ENCODE peak calls at places on chromosomes 13 and 19, in nine cellular contexts. G, Z, F, R, H, P, B, W and L are unnamed samples.

GRCh38 chr13:45527699-45528462 is 63.1 kb downstream of the COG3 start:
- DNase-seq in Z (no peak), R (no peak), F (no peak), H (peak; percentile 68), W (peak; percentile 74), G (no peak), B (peak; percentile 45), P (no peak), L (no peak)

GRCh38 chr19:38034153-38034835 is 127.3 kb downstream of the SIPA1L3 start:
- DNase-seq in B (peak; percentile 48), Z (no peak), R (no peak), F (no peak), W (peak; percentile 62), G (no peak), H (peak; percentile 75), P (no peak), L (peak; percentile 51)

GRCh38 chr19:38173324-38174041 is 50.5 kb downstream of the DPF1 start:
- DNase-seq in B (no peak), Z (no peak), H (no peak), P (no peak), G (no peak), F (no peak), R (peak; percentile 63), W (peak; percentile 36), L (peak; percentile 89)

GRCh38 chr19:58356236-58356970 is 3.1 kb upstream of the A1BG start:
- DNase-seq in G (no peak), H (no peak), B (peak; percentile 53), F (peak; percentile 50), P (no peak), W (peak; percentile 43), R (peak; percentile 43), Z (peak; percentile 39), L (no peak)

GRCh38 chr13:31955745-31956144 is 75.8 kb upstream of the FRY start:
- DNase-seq in P (no peak), Z (no peak), G (no peak), R (no peak), H (no peak), F (no peak), W (no peak), B (no peak), L (no peak)

GRCh38 chr19:44532819-44533218 is 3.3 kb upstream of the CEACAM20 start:
- DNase-seq in H (no peak), R (no peak), F (no peak), P (no peak), B (no peak), G (no peak), Z (no peak), W (no peak), L (no peak)

GRCh38 chr13:32001392-32001768 is 30.2 kb upstream of the FRY start:
- DNase-seq in R (peak; percentile 34), G (no peak), F (peak; percentile 2), P (no peak), B (peak; percentile 62), Z (no peak), H (peak; percentile 65), W (peak; percentile 41), L (no peak)

GRCh38 chr19:41223431-41224234 is 4.6 kb downstream of the AXL start:
- DNase-seq in H (peak; percentile 99), F (no peak), P (no peak), R (peak; percentile 53), B (peak; percentile 79), G (no peak), W (peak; percentile 96), Z (no peak), L (peak; percentile 91)

GRCh38 chr13:46759861-46760260 is 37.1 kb downstream of the ESD start:
- DNase-seq in F (no peak), R (peak; percentile 56), P (no peak), Z (no peak), G (no peak), B (no peak), W (no peak), H (no peak), L (no peak)

GRCh38 chr19:53549354-53549753 is 11.4 kb downstream of the ZNF331 start:
- DNase-seq in G (no peak), Z (no peak), H (peak; percentile 4), F (no peak), R (peak; percentile 89), W (peak; percentile 68), P (no peak), B (peak; percentile 88), L (no peak)

GRCh38 chr13:29543230-29544215 is 52.0 kb downstream of the SLC7A1 start:
- DNase-seq in B (peak; percentile 77), Z (no peak), H (peak; percentile 73), W (peak; percentile 60), R (no peak), G (peak; percentile 24), P (no peak), F (no peak), L (no peak)

GRCh38 chr13:71624641-71625040 is 242.4 kb downstream of the DACH1 start:
- DNase-seq in Z (no peak), W (no peak), B (no peak), G (no peak), F (no peak), H (no peak), R (no peak), P (no peak), L (no peak)

GRCh38 chr13:97928306-97928705 is 25.2 kb upstream of the IPO5 start:
- DNase-seq in F (no peak), B (no peak), H (no peak), W (no peak), G (no peak), Z (no peak), P (no peak), R (no peak), L (no peak)

GRCh38 chr13:73683746-73684145 is 450.5 kb downstream of the KLF12 start:
- DNase-seq in B (no peak), H (no peak), G (no peak), R (no peak), F (no peak), W (no peak), Z (no peak), P (no peak), L (no peak)

GRCh38 chr13:75223981-75224742 is 257.8 kb downstream of the TBC1D4 start:
- DNase-seq in W (no peak), B (no peak), R (no peak), F (no peak), G (no peak), P (no peak), H (no peak), Z (no peak), L (no peak)

GRCh38 chr19:38417544-38418506 is 8.2 kb downstream of the RASGRP4 start:
- DNase-seq in Z (peak; percentile 42), H (peak; percentile 40), P (no peak), F (peak; percentile 34), R (no peak), W (no peak), G (peak; percentile 47), B (no peak), L (peak; percentile 81)

GRCh38 chr19:18418725-18419194 is 438 bp upstream of the SSBP4 start:
- DNase-seq in W (no peak), R (peak; percentile 45), B (no peak), F (no peak), G (no peak), P (no peak), H (no peak), Z (no peak), L (peak; percentile 76)

GRCh38 chr13:33910267-33910666 is 92.3 kb downstream of the RFC3 start:
- DNase-seq in H (no peak), P (no peak), B (no peak), F (no peak), R (no peak), Z (no peak), W (no peak), G (no peak), L (no peak)

GRCh38 chr13:79311456-79311855 is 94.6 kb downstream of the RBM26 start:
- DNase-seq in H (peak; percentile 11), Z (no peak), W (peak; percentile 69), G (no peak), P (no peak), R (no peak), F (no peak), B (peak; percentile 14), L (no peak)

GRCh38 chr19:5926641-5927438 is 12.8 kb downstream of the CAPS start:
- DNase-seq in H (no peak), R (peak; percentile 98), P (no peak), F (no peak), G (no peak), B (peak; percentile 42), W (no peak), Z (no peak), L (peak; percentile 73)

GRCh38 chr13:40622246-40622645 is 44.2 kb downstream of the FOXO1 start:
- DNase-seq in B (no peak), H (no peak), G (no peak), R (no peak), W (no peak), P (no peak), F (no peak), Z (no peak), L (no peak)

GRCh38 chr13:41622545-41623429 is 165.4 kb downstream of the RGCC start:
- DNase-seq in P (no peak), H (peak; percentile 41), F (no peak), G (no peak), Z (no peak), R (peak; percentile 38), B (peak; percentile 68), W (peak; percentile 59), L (no peak)